ENCODE peak calls at places on chromosomes 11 and 22, in eight cellular contexts. I is GM04504; L is GM23248; K is hippocampal formation; U is activated T-cell treated with anti-CD3 and anti-CD28 coated beads for 1 hour; A is NCI-H1105; Z is T-cell; W is activated CD4-positive, CD25-positive, alpha-beta regulatory T cell treated with anti-CD3 and anti-CD28 coated beads, Interleukin-2, amount 50 U/mL, for 16 hours. R is an unnamed sample.

GRCh38 chr11:7436657-7437056 is 48.6 kb upstream of the OLFML1 start:
- DNase-seq in A (no peak), L (no peak), U (no peak), W (no peak), I (no peak), K (no peak), Z (no peak), R (no peak)

GRCh38 chr11:70552441-70553150 is 154.3 kb downstream of the CTTN start:
- DNase-seq in K (no peak), W (no peak), U (no peak), A (no peak), L (no peak), Z (no peak), I (no peak), R (no peak)

GRCh38 chr11:111382451-111382850 is 3.4 kb upstream of the POU2AF1 start:
- DNase-seq in I (no peak), K (no peak), L (no peak), U (no peak), W (no peak), A (no peak), Z (no peak), R (no peak)

GRCh38 chr11:33933607-33934006 is 41.7 kb upstream of the LMO2 start:
- DNase-seq in K (no peak), U (no peak), A (no peak), Z (no peak), I (no peak), W (no peak), L (no peak), R (no peak)

GRCh38 chr11:115502636-115503082 is 1.6 kb downstream of the CADM1 start:
- DNase-seq in L (peak), A (no peak), K (no peak), I (no peak), U (no peak), W (no peak), Z (no peak), R (no peak)

GRCh38 chr11:114197799-114198500 is 98.2 kb upstream of the NNMT start:
- DNase-seq in L (peak), K (peak), U (no peak), I (no peak), Z (no peak), A (no peak), W (no peak), R (no peak)

GRCh38 chr11:117861151-117862018 is 15.1 kb downstream of the FXYD6 start:
- DNase-seq in Z (no peak), I (no peak), A (peak), K (no peak), U (no peak), W (no peak), L (no peak), R (no peak)

GRCh38 chr11:33633251-33634003 is 67.2 kb downstream of the C11orf91 start:
- DNase-seq in L (peak), U (no peak), A (no peak), I (no peak), K (no peak), W (no peak), Z (no peak), R (no peak)

GRCh38 chr11:122746050-122746478 is 90.5 kb downstream of the UBASH3B start:
- DNase-seq in L (no peak), U (no peak), K (no peak), I (no peak), W (peak), Z (peak), A (no peak), R (peak)

GRCh38 chr22:36865346-36865745 is 4.5 kb downstream of the NCF4 start:
- DNase-seq in L (peak), I (no peak), A (no peak), Z (no peak), U (no peak), K (no peak), W (no peak), R (no peak)

R was measured in effector CD8-positive, alpha-beta T cell.